ENCODE peak calls at places on chromosomes 5 and 9, in six cellular contexts. E, Z, W, U, A and F are unnamed samples.

GRCh38 chr5:150358261-150359095 is 981 bp downstream of the TCOF1 start:
- DNase-seq in W (peak; percentile 9), U (no peak), Z (peak; percentile 57), A (no peak), E (no peak), F (no peak)

GRCh38 chr5:58972301-58972700 is 389.4 kb downstream of the RAB3C start:
- DNase-seq in W (peak; percentile 3), U (no peak), E (peak; percentile 22), Z (no peak), A (peak; percentile 1), F (no peak)

GRCh38 chr5:78361226-78361993 is 993 bp downstream of the SCAMP1 start:
- DNase-seq in U (no peak), E (peak; percentile 65), W (peak; percentile 78), A (peak; percentile 73), Z (peak; percentile 82), F (no peak)

GRCh38 chr5:134577022-134577795 is 51.7 kb downstream of the JADE2 start:
- DNase-seq in U (no peak), W (peak; percentile 83), Z (peak; percentile 60), E (peak; percentile 87), A (peak; percentile 48), F (no peak)

GRCh38 chr5:169350759-169351240 is 49.9 kb upstream of the SLIT3 start:
- DNase-seq in W (peak; percentile 89), U (no peak), E (peak; percentile 76), Z (peak; percentile 82), A (peak; percentile 97), F (no peak)

GRCh38 chr5:58998539-58998938 is 415.7 kb downstream of the RAB3C start:
- DNase-seq in Z (no peak), E (no peak), U (no peak), A (no peak), W (no peak), F (no peak)

GRCh38 chr9:33517373-33517772 is 6.7 kb upstream of the ANKRD18B start:
- DNase-seq in A (peak; percentile 52), W (peak; percentile 60), E (peak; percentile 75), Z (peak; percentile 29), U (no peak), F (no peak)

GRCh38 chr5:98735806-98736507 is 37.5 kb upstream of the RGMB start:
- DNase-seq in U (no peak), Z (no peak), W (peak; percentile 87), A (no peak), E (peak; percentile 25), F (no peak)

GRCh38 chr5:42057254-42057690 is 132.2 kb downstream of the FBXO4 start:
- DNase-seq in A (peak; percentile 79), U (peak; percentile 73), Z (peak; percentile 78), E (peak; percentile 38), W (peak; percentile 25), F (peak; percentile 45)

GRCh38 chr9:86687788-86688187 is 259.5 kb downstream of the GAS1 start:
- DNase-seq in E (no peak), A (no peak), W (no peak), U (no peak), Z (peak; percentile 33), F (no peak)

GRCh38 chr5:82277987-82278710 is at the start of gene RPS23:
- DNase-seq in U (peak; percentile 88), W (peak; percentile 90), Z (peak; percentile 96), E (peak; percentile 92), A (peak; percentile 96), F (peak; percentile 73)
- H3K23ac ChIP-seq in U (no peak within 1 kb of the TSS), W (peak within 1 kb of the TSS; percentile 99), Z (no peak within 1 kb of the TSS), E (no peak within 1 kb of the TSS), A (no peak within 1 kb of the TSS), F (peak within 1 kb of the TSS; percentile 100)

DNA sequence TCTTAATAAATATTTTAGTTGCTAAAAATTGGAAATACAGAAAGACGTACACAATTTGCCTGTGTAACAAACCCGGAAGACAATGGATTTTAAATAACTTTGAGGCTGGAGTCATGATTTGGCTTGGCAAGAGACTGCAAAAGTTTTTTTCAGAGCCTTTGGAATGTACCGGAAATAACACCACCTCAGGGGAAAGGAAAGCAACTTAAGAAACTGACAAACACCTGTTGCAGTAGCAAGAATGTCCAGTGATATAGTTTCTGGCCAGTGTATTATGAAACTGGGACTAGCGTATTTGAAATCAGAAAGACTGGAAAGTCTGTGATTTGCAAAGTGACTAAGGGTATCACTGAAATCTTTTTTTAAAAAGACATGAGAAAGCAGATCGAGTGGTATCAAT is 848 bp downstream of the MUSK start:
- DNase-seq in E (peak; percentile 28), W (no peak), U (no peak), A (peak; percentile 15), Z (no peak), F (no peak)
- H3K18ac ChIP-seq in E (no peak overlapping the region), W (no peak overlapping the region), U (no peak overlapping the region), A (no peak overlapping the region), Z (no peak overlapping the region), F (no peak overlapping the region)

DNA sequence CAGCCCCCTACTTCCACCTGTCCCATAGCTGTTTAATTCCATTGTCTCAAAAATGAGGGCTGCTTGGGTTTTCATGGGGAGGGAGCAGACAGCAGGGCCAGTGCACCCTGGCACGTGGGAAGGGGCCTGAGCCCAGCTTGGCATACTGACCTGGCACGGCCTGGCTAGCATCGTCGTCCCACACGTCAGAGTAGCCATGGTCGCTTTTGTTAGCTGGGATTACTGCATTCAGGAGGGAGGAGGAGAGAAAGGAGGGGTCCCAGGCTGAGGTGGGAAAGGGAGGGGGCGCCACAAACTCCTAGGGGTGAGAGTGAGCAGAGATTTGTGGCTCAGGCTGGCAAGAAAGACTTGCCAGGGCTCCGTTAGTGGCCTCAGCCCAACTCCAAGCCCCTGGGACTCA is 21.1 kb upstream of the CYSTM1 start:
- DNase-seq in E (no peak), A (no peak), U (no peak), Z (no peak), W (no peak), F (no peak)
- H3K4ac ChIP-seq in E (no peak overlapping the region), A (no peak overlapping the region), U (no peak overlapping the region), Z (no peak overlapping the region), W (no peak overlapping the region), F (no peak overlapping the region)

GRCh38 chr5:3121813-3122212 is 370.3 kb upstream of the IRX2 start:
- DNase-seq in Z (peak; percentile 45), W (no peak), U (no peak), E (no peak), A (no peak), F (no peak)
- H3K23ac ChIP-seq in Z (no peak overlapping the region), W (no peak overlapping the region), U (no peak overlapping the region), E (no peak overlapping the region), A (no peak overlapping the region), F (no peak overlapping the region)

GRCh38 chr5:179186092-179186419 is 125.9 kb downstream of the ZNF354C start:
- DNase-seq in E (no peak), U (no peak), W (no peak), Z (no peak), A (no peak), F (no peak)

GRCh38 chr5:179188636-179189035 is 128.5 kb downstream of the ZNF354C start:
- DNase-seq in E (no peak), A (no peak), Z (no peak), U (no peak), W (no peak), F (no peak)

GRCh38 chr5:179187681-179188575 is 127.8 kb downstream of the ZNF354C start:
- DNase-seq in U (no peak), Z (no peak), E (no peak), A (no peak), W (no peak), F (no peak)

GRCh38 chr5:179186801-179187200 is 126.6 kb downstream of the ZNF354C start:
- DNase-seq in W (no peak), A (no peak), U (no peak), Z (no peak), E (no peak), F (no peak)

DNA sequence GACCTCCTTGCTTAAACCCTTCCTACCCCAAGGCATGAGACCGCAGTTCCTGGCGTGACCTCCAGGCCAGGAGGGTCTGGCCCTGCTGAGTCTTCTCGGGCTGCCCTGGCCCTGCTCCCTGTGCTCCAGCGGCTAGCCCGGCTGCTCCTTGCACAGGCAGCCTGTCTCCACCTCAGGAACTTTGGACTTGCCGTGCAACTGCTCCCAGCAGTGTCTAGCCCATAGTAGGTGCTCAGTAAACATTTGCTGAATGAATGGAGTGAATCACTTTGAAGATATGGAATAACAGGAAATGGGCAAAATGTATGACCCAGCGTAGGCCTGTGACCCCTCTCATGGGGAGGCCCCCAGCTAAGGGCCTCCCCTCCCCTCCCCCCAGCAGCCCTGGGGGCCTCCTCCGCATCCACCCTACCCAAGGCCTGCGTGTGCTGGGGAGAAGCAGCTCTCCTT is 127.1 kb downstream of the ZNF354C start:
- DNase-seq in W (no peak), U (peak; percentile 69), E (peak; percentile 12), Z (peak; percentile 65), A (no peak), F (no peak)
- H3K18ac ChIP-seq in W (no peak overlapping the region), U (no peak overlapping the region), E (no peak overlapping the region), Z (no peak overlapping the region), A (no peak overlapping the region), F (no peak overlapping the region)

GRCh38 chr9:135976531-135976930 is 15.4 kb upstream of the UBAC1 start:
- DNase-seq in A (no peak), E (peak; percentile 80), U (no peak), W (peak; percentile 32), Z (no peak), F (no peak)

GRCh38 chr9:135975834-135976233 is 14.7 kb upstream of the UBAC1 start:
- DNase-seq in W (no peak), Z (no peak), E (no peak), A (no peak), U (no peak), F (no peak)

GRCh38 chr9:135979472-135980166 is 18.4 kb upstream of the UBAC1 start:
- DNase-seq in U (no peak), W (no peak), A (no peak), E (no peak), Z (no peak), F (no peak)

GRCh38 chr9:135978650-135979461 is 17.7 kb upstream of the UBAC1 start:
- DNase-seq in A (no peak), U (no peak), W (no peak), Z (no peak), E (no peak), F (no peak)

GRCh38 chr9:135976944-135977343 is 15.8 kb upstream of the UBAC1 start:
- DNase-seq in A (no peak), U (no peak), E (peak; percentile 71), W (no peak), Z (no peak), F (no peak)
- H3K4ac ChIP-seq in A (no peak overlapping the region), U (no peak overlapping the region), E (peak overlapping the region; percentile 87), W (no peak overlapping the region), Z (no peak overlapping the region), F (no peak overlapping the region)

GRCh38 chr5:3786165-3786564 is 190.5 kb downstream of the IRX1 start:
- DNase-seq in Z (no peak), W (no peak), E (no peak), A (no peak), U (no peak), F (no peak)
- H3K23ac ChIP-seq in Z (no peak overlapping the region), W (no peak overlapping the region), E (no peak overlapping the region), A (no peak overlapping the region), U (no peak overlapping the region), F (no peak overlapping the region)

GRCh38 chr5:31993182-31993961 is 180.7 kb downstream of the GOLPH3 start:
- DNase-seq in E (peak; percentile 22), Z (no peak), U (no peak), W (peak; percentile 50), A (peak; percentile 75), F (no peak)
- H3K18ac ChIP-seq in E (no peak overlapping the region), Z (no peak overlapping the region), U (peak overlapping the region; percentile 14), W (peak overlapping the region; percentile 12), A (no peak overlapping the region), F (no peak overlapping the region)